ENCODE peak calls at places on chromosome 7, in seven cellular contexts. R is endothelial cell of umbilical vein, O is stomach, Y is SK-N-SH, W is HCT116, E is prostate gland, L is esophagus muscularis mucosa. H is an unnamed sample.

GRCh38 chr7:47485640-47486435 is 96.1 kb downstream of the TNS3 start:
- DNase-seq in R (no peak), W (no peak), O (peak; percentile 89), Y (no peak), E (no peak), L (no peak), H (no peak)

GRCh38 chr7:18975689-18976280 is 141.7 kb downstream of the TWIST1 start:
- DNase-seq in O (no peak), L (no peak), W (no peak), Y (no peak), R (no peak), E (no peak), H (no peak)

GRCh38 chr7:150378115-150378852 is 846 bp upstream of the ZNF775 start:
- DNase-seq in O (peak; percentile 66), E (peak; percentile 59), R (peak; percentile 77), L (peak; percentile 92), W (peak; percentile 19), Y (peak; percentile 75), H (no peak)

GRCh38 chr7:220151-220841 is 27.9 kb downstream of the FAM20C start:
- DNase-seq in O (no peak), E (no peak), Y (peak; percentile 75), W (no peak), R (no peak), L (no peak), H (no peak)

GRCh38 chr7:91778416-91778815 is 102.1 kb downstream of the MTERF1 start:
- DNase-seq in E (no peak), W (no peak), O (no peak), L (no peak), R (no peak), Y (no peak), H (no peak)

GRCh38 chr7:43648725-43649406 is 66.0 kb downstream of the STK17A start:
- DNase-seq in O (no peak), E (no peak), Y (no peak), R (peak; percentile 70), L (no peak), W (no peak), H (no peak)

GRCh38 chr7:21300692-21301091 is 127.2 kb upstream of the SP4 start:
- DNase-seq in E (no peak), R (no peak), O (no peak), L (no peak), Y (peak; percentile 32), W (peak; percentile 8), H (no peak)

GRCh38 chr7:96781919-96782318 is 72.3 kb upstream of the SEM1 start:
- DNase-seq in W (no peak), L (no peak), E (no peak), Y (no peak), R (no peak), O (no peak), H (no peak)

GRCh38 chr7:311796-312195 is 21.8 kb downstream of the FOXL3 start:
- DNase-seq in Y (no peak), R (no peak), E (no peak), L (no peak), O (no peak), W (no peak), H (no peak)

GRCh38 chr7:121798076-121798475 is 74.9 kb upstream of the PTPRZ1 start:
- DNase-seq in R (no peak), E (no peak), L (no peak), Y (no peak), W (no peak), O (no peak), H (no peak)

GRCh38 chr7:34073676-34074075 is 168.3 kb downstream of the BMPER start:
- DNase-seq in Y (no peak), R (no peak), E (no peak), L (no peak), O (no peak), W (no peak), H (no peak)

GRCh38 chr7:4682621-4683042 is 537 bp downstream of the FOXK1 start:
- DNase-seq in E (peak; percentile 36), W (no peak), L (no peak), O (peak; percentile 68), Y (no peak), R (peak; percentile 42), H (no peak)

GRCh38 chr7:107856806-107857540 is 34.0 kb upstream of the DLD start:
- DNase-seq in R (no peak), O (no peak), E (peak; percentile 62), W (no peak), L (no peak), Y (no peak), H (no peak)

GRCh38 chr7:107528461-107528860 is 35.3 kb downstream of the COG5 start:
- DNase-seq in O (no peak), L (no peak), R (peak; percentile 32), W (no peak), Y (no peak), E (no peak), H (no peak)

GRCh38 chr7:97801108-97801507 is 69.2 kb downstream of the TAC1 start:
- DNase-seq in Y (no peak), O (no peak), E (no peak), L (no peak), W (no peak), R (no peak), H (no peak)

GRCh38 chr7:123229426-123229825 is 29.7 kb upstream of the SLC13A1 start:
- DNase-seq in E (no peak), R (no peak), L (no peak), O (no peak), Y (no peak), W (no peak), H (no peak)

GRCh38 chr7:101212014-101212413 is 5.4 kb downstream of the PLOD3 start:
- DNase-seq in Y (no peak), W (no peak), R (no peak), O (no peak), E (no peak), L (no peak), H (no peak)

GRCh38 chr7:101207459-101207858 is 6.6 kb upstream of the MOGAT3 start:
- DNase-seq in W (no peak), Y (no peak), O (no peak), E (no peak), L (no peak), R (no peak), H (no peak)

GRCh38 chr7:101208794-101209193 is 8.0 kb upstream of the MOGAT3 start:
- DNase-seq in L (no peak), Y (no peak), W (no peak), R (no peak), E (no peak), O (no peak), H (no peak)

GRCh38 chr7:101211501-101211900 is 5.9 kb downstream of the PLOD3 start:
- DNase-seq in E (no peak), L (no peak), W (no peak), Y (no peak), R (no peak), O (no peak), H (no peak)

DNA sequence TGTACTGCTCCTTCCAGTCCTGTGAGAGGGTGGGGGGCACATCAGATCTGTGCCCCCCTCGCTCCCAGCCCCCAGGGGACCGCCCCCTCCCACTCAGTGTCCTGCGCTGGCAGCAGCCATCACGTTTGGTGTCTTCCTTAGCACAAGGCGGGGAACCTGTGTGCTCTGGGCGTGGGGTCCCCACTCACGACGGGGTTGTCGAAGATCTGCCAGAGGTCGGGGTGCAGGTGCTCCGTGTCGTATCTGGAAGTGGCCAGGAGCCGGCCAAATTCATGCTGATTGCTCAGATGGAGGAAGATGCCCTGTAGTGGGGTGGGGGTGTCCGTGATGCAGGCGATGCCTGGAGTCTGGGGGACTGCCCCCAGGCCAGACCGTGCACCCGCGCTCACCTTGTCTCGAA is 7.2 kb downstream of the PLOD3 start:
- DNase-seq in E (no peak), Y (no peak), W (no peak), O (no peak), R (no peak), L (no peak), H (no peak)
- H3K27ac ChIP-seq in E (no peak overlapping the region), Y (no peak overlapping the region), W (no peak overlapping the region), O (no peak overlapping the region), R (no peak overlapping the region), L (no peak overlapping the region), H (no peak overlapping the region)

DNA sequence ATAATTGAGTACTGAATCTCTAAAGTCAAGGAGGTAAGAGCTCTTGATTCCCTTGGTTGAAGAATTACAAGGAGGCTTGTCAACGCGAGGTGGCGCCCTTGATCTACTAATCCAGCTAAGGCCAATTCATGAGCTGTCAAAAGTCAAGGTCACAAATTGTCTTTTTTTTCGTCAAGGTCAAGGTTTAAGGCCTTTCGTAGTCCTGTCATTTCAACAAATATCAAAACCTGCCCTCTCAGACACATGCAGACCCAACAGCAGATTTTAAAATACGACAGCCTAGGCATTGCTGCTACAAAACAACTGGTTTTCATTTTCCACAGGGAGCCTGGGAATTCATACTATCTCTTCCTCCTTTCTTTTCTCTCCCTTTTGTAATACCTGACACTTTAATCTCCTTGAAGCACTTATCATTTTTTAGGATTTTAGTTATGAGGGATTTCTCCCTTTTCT is 3.6 kb downstream of the HOXA13 start:
- DNase-seq in O (peak; percentile 83), W (no peak), R (peak; percentile 84), E (peak; percentile 95), L (no peak), Y (peak; percentile 83), H (peak; percentile 69)
- TF ChIP-seq POLR2AphosphoS5 in O (no peak), W (no peak), R (no peak), E (peak; percentile 78), L (no peak), Y (no peak), H (no peak)

DNA sequence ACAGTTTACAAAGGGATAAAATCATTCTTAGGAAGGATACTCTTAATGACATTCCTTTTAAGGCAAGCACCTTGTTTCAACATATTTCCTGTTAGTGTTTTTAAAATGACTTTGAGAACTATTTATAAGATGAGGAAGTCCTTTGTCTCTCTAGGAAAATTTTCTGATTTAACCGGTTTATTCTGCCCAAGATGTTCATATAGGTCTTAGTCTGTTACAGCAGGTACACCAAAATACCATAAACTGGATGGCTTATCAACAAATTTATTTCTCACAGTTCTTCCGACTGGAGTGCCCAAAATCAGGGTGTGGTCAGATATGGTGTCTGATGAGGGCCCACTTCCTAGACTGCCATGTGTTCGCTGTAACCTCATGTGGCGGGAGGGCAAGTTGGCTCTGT is 77.9 kb downstream of the GSAP start:
- DNase-seq in O (no peak), W (no peak), Y (no peak), R (no peak), L (no peak), E (no peak), H (no peak)
- H3K27ac ChIP-seq in O (peak overlapping the region; percentile 38), W (no peak overlapping the region), Y (no peak overlapping the region), R (no peak overlapping the region), L (no peak overlapping the region), E (no peak overlapping the region), H (no peak overlapping the region)

DNA sequence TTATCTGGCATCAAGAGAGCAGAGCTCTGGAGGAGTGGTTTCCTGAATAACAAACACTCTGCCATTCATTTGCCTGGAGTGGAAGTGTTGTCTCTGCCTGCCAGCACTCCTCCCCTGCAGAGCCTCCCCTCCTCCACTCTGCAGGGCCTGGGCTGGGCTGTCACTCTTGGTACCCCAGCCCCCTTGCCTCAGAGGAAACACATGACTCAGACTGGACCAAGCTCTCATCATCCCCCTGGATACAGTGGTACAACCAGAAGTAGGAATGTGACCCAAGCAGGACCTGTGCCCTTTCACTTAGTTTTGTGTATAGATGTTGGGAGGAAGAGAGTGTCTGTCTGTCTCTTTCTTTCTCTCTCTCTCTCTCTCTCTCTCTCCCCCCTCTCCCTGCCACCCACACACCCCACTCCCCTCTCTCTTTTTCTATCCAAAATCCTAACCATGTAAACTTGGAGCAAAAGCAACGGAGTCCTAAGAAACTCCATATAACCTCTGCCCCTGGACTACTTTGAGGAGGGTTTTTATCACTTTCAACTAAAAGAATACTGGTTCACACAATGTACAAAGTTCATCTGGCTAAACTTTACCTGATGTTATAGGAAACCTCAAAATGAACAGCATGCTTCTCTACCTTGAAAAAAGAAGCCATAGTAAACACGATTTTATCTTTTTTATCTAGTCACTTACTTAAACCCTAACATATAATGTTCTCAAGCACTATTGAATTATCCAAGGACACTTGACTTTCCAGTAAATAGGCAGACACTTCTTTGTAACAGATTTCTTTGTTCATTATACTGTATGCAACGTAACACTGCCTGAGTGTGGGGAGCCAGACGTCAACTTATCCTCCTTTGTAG is 43.8 kb downstream of the DOCK4 start:
- DNase-seq in E (no peak), O (no peak), W (no peak), R (peak; percentile 98), Y (peak; percentile 54), L (peak; percentile 31), H (no peak)
- TF ChIP-seq POLR2AphosphoS5 in E (no peak), O (no peak), W (no peak), R (peak; percentile 66), Y (no peak), L (peak; percentile 7), H (no peak)